ENCODE peak calls at places on chromosome 21, in seven cellular contexts. S, I, M, T, U, X and A are unnamed samples.

GRCh38 chr21:34336245-34336644 is 27.6 kb upstream of the KCNE2 start:
- DNase-seq in S (no peak), I (no peak), M (peak), T (no peak), U (no peak), X (no peak), A (no peak)

GRCh38 chr21:14843991-14844390 is 220.8 kb downstream of the NRIP1 start:
- DNase-seq in S (no peak), I (no peak), M (no peak), T (no peak), U (no peak), X (no peak), A (no peak)

GRCh38 chr21:33332143-33332542 is 7.4 kb downstream of the IFNAR1 start:
- DNase-seq in S (no peak), I (no peak), M (no peak), T (no peak), U (no peak), X (no peak), A (no peak)

GRCh38 chr21:17542371-17542992 is 29.6 kb downstream of the CXADR start:
- DNase-seq in S (peak), I (no peak), M (peak), T (no peak), U (peak), X (no peak), A (no peak)

GRCh38 chr21:41973861-41974751 is 20.3 kb upstream of the C2CD2 start:
- DNase-seq in S (peak), I (no peak), M (no peak), T (no peak), U (no peak), X (no peak), A (no peak)

GRCh38 chr21:33543505-33544129 is 779 bp downstream of the SON start:
- DNase-seq in S (no peak), I (no peak), M (no peak), T (no peak), U (no peak), X (no peak), A (peak)

GRCh38 chr21:41431788-41432548 is 5.9 kb downstream of the MX1 start:
- DNase-seq in S (no peak), I (no peak), M (no peak), T (no peak), U (no peak), X (no peak), A (no peak)

GRCh38 chr21:38478782-38479181 is 19.5 kb downstream of the ERG start:
- DNase-seq in S (no peak), I (no peak), M (peak), T (no peak), U (no peak), X (no peak), A (no peak)

GRCh38 chr21:41678944-41679343 is 87.9 kb downstream of the RIPK4 start:
- DNase-seq in S (peak), I (peak), M (peak), T (no peak), U (peak), X (peak), A (peak)

GRCh38 chr21:43916691-43917514 is 51.9 kb downstream of the AGPAT3 start:
- DNase-seq in S (no peak), I (no peak), M (no peak), T (peak), U (no peak), X (no peak), A (peak)

GRCh38 chr21:26756491-26757159 is 88.6 kb downstream of the ADAMTS1 start:
- DNase-seq in S (no peak), I (no peak), M (no peak), T (no peak), U (peak), X (no peak), A (no peak)

DNA sequence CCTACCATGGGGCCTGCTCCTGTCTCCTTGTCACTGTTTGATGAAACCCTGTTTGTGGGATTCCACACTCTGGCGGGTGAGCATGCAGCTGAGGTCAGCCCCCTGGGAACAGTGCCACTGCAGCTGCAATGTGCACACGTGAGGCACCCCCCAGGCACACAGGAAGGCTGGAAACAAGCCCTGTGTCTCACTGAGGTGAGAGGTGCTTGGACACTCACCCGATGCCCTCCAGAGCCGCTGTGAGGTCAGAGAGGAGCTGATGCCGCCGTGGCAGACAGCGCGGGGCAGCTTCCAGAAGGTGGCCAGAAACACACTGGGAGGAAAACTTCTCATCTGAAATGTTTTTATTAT is 49.7 kb downstream of the SLX9 start:
- DNase-seq in S (no peak), I (no peak), M (peak), T (no peak), U (peak), X (no peak), A (peak)
- H3K4me3 ChIP-seq in S (no peak), I (no peak), M (no peak), T (no peak), U (no peak), X (no peak), A (no peak)

GRCh38 chr21:29424728-29425127 is 126.0 kb downstream of the BACH1 start:
- DNase-seq in S (no peak), I (no peak), M (no peak), T (no peak), U (no peak), X (no peak), A (no peak)
- TF ChIP-seq CTCF in S (no peak), I (no peak), M (no peak), T (no peak), U (no peak), X (no peak), A (no peak)

GRCh38 chr21:36261459-36261858 is 58.5 kb upstream of the MORC3 start:
- DNase-seq in S (no peak), I (no peak), M (no peak), T (no peak), U (no peak), X (no peak), A (no peak)

GRCh38 chr21:36257657-36258056 is 62.3 kb upstream of the MORC3 start:
- DNase-seq in S (no peak), I (no peak), M (no peak), T (no peak), U (no peak), X (no peak), A (no peak)

GRCh38 chr21:36260030-36260787 is 59.8 kb upstream of the MORC3 start:
- DNase-seq in S (peak), I (no peak), M (peak), T (peak), U (peak), X (no peak), A (no peak)

GRCh38 chr21:36263797-36264196 is 56.2 kb upstream of the MORC3 start:
- DNase-seq in S (no peak), I (no peak), M (no peak), T (no peak), U (no peak), X (no peak), A (no peak)

GRCh38 chr21:36260802-36261201 is 59.2 kb upstream of the MORC3 start:
- DNase-seq in S (no peak), I (no peak), M (no peak), T (no peak), U (no peak), X (no peak), A (no peak)
- H3K4me3 ChIP-seq in S (no peak), I (peak), M (no peak), T (peak), U (no peak), X (no peak), A (peak)

GRCh38 chr21:28358702-28359101 is 634.0 kb downstream of the LTN1 start:
- DNase-seq in S (no peak), I (no peak), M (no peak), T (no peak), U (no peak), X (no peak), A (no peak)
- TF ChIP-seq CTCF in S (no peak), I (no peak), M (no peak), T (no peak), U (no peak), X (no peak), A (no peak)

GRCh38 chr21:25456672-25457071 is 150.6 kb downstream of the MRPL39 start:
- DNase-seq in S (no peak), I (no peak), M (peak), T (no peak), U (peak), X (no peak), A (no peak)

GRCh38 chr21:25457946-25458345 is 149.3 kb downstream of the MRPL39 start:
- DNase-seq in S (no peak), I (no peak), M (no peak), T (no peak), U (no peak), X (no peak), A (no peak)

GRCh38 chr21:25458484-25458883 is 148.8 kb downstream of the MRPL39 start:
- DNase-seq in S (no peak), I (no peak), M (no peak), T (no peak), U (no peak), X (no peak), A (no peak)

GRCh38 chr21:25459365-25459764 is 147.9 kb downstream of the MRPL39 start:
- DNase-seq in S (no peak), I (no peak), M (no peak), T (no peak), U (no peak), X (no peak), A (no peak)

DNA sequence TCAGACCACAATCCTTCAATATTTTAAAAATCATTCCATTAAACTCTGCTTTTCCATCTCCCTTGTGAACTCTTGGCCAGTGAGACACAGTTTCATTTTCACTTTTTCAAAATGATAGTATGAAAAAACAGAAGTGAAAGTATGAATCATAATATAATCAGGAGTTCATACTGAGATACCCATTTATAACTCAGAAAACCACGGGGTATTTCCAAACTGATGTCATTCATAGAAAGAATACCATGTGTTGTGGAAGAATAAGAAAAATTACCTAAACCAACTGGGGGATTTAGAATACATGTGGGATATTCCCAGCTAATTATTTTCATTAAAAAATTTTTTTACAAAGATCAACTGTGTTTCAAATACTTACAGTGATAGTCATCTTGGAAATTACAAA is 149.9 kb downstream of the MRPL39 start:
- DNase-seq in S (no peak), I (no peak), M (peak), T (no peak), U (peak), X (no peak), A (no peak)
- H3K4me3 ChIP-seq in S (no peak), I (peak), M (no peak), T (no peak), U (no peak), X (no peak), A (no peak)

GRCh38 chr21:19565587-19565986 is 1162.0 kb upstream of the TMPRSS15 start:
- DNase-seq in S (no peak), I (no peak), M (no peak), T (no peak), U (no peak), X (no peak), A (no peak)
- TF ChIP-seq CTCF in S (no peak), I (no peak), M (no peak), T (no peak), U (no peak), X (no peak), A (no peak)